ENCODE peak calls at places on chromosome 12, in five cellular contexts. One of them, this sample, is unnamed.
A peak's percentile ranks its signal among the peaks of the same experiment; 100 is the strongest.

GRCh38 chr12:67698711-67699603 is 50.4 kb downstream of the DYRK2 start:
- DNase-seq in astrocyte: peak; percentile 60
- DNase-seq in dorsolateral prefrontal cortex: no peak
- DNase-seq in right atrium auricular region: no peak
- DNase-seq in HCT116: no peak
- DNase-seq in this sample: no peak

GRCh38 chr12:124764870-124765570 is 98.6 kb downstream of the SCARB1 start:
- DNase-seq in astrocyte: peak; percentile 98
- DNase-seq in right atrium auricular region: no peak
- DNase-seq in dorsolateral prefrontal cortex: no peak
- DNase-seq in HCT116: no peak
- DNase-seq in this sample: no peak

GRCh38 chr12:39095636-39096330 is 190.4 kb upstream of the CPNE8 start:
- DNase-seq in dorsolateral prefrontal cortex: no peak
- DNase-seq in right atrium auricular region: no peak
- DNase-seq in astrocyte: no peak
- DNase-seq in HCT116: no peak
- DNase-seq in this sample: no peak

GRCh38 chr12:79174656-79175055 is 310.1 kb downstream of the SYT1 start:
- DNase-seq in HCT116: peak; percentile 42
- DNase-seq in astrocyte: peak; percentile 62
- DNase-seq in dorsolateral prefrontal cortex: no peak
- DNase-seq in right atrium auricular region: no peak
- DNase-seq in this sample: no peak

GRCh38 chr12:124630791-124631313 is 63.4 kb upstream of the NCOR2 start:
- DNase-seq in dorsolateral prefrontal cortex: no peak
- DNase-seq in right atrium auricular region: no peak
- DNase-seq in HCT116: no peak
- DNase-seq in astrocyte: no peak
- DNase-seq in this sample: no peak

GRCh38 chr12:752673-753400 is 458 bp downstream of the WNK1 start:
- DNase-seq in HCT116: no peak
- DNase-seq in dorsolateral prefrontal cortex: no peak
- DNase-seq in right atrium auricular region: peak; percentile 60
- DNase-seq in astrocyte: no peak
- DNase-seq in this sample: no peak

GRCh38 chr12:108565976-108566375 is 3.6 kb downstream of the ISCU start:
- DNase-seq in astrocyte: peak; percentile 54
- DNase-seq in HCT116: peak; percentile 80
- DNase-seq in dorsolateral prefrontal cortex: peak; percentile 20
- DNase-seq in right atrium auricular region: peak; percentile 76
- DNase-seq in this sample: peak; percentile 1

GRCh38 chr12:14874882-14875281 is 10.8 kb downstream of the MGP start:
- DNase-seq in HCT116: no peak
- DNase-seq in dorsolateral prefrontal cortex: no peak
- DNase-seq in astrocyte: peak; percentile 68
- DNase-seq in right atrium auricular region: no peak
- DNase-seq in this sample: no peak

GRCh38 chr12:112252184-112252583 is 126.8 kb downstream of the TRAFD1 start:
- DNase-seq in astrocyte: peak; percentile 24
- DNase-seq in right atrium auricular region: no peak
- DNase-seq in dorsolateral prefrontal cortex: no peak
- DNase-seq in HCT116: no peak
- DNase-seq in this sample: no peak

GRCh38 chr12:131893605-131894312 is 663 bp upstream of the ULK1 start:
- DNase-seq in dorsolateral prefrontal cortex: no peak
- DNase-seq in astrocyte: no peak
- DNase-seq in right atrium auricular region: no peak
- DNase-seq in HCT116: no peak
- DNase-seq in this sample: no peak

GRCh38 chr12:120474092-120474960 is 4.8 kb upstream of the SRSF9 start:
- DNase-seq in astrocyte: peak; percentile 65
- DNase-seq in dorsolateral prefrontal cortex: peak; percentile 55
- DNase-seq in HCT116: peak; percentile 80
- DNase-seq in right atrium auricular region: no peak
- DNase-seq in this sample: no peak

GRCh38 chr12:19624401-19624930 is 185.2 kb downstream of the AEBP2 start:
- DNase-seq in HCT116: no peak
- DNase-seq in dorsolateral prefrontal cortex: no peak
- DNase-seq in astrocyte: peak; percentile 36
- DNase-seq in right atrium auricular region: no peak
- DNase-seq in this sample: no peak

GRCh38 chr12:108004368-108004767 is 124.7 kb upstream of the WSCD2 start:
- DNase-seq in dorsolateral prefrontal cortex: no peak
- DNase-seq in astrocyte: no peak
- DNase-seq in HCT116: no peak
- DNase-seq in right atrium auricular region: no peak
- DNase-seq in this sample: no peak

GRCh38 chr12:89236748-89237428 is 115.4 kb downstream of the DUSP6 start:
- DNase-seq in astrocyte: peak; percentile 60
- DNase-seq in HCT116: peak; percentile 13
- DNase-seq in right atrium auricular region: no peak
- DNase-seq in dorsolateral prefrontal cortex: no peak
- DNase-seq in this sample: no peak

GRCh38 chr12:20125259-20125919 is 242.9 kb upstream of the PDE3A start:
- DNase-seq in HCT116: no peak
- DNase-seq in right atrium auricular region: no peak
- DNase-seq in astrocyte: peak; percentile 8
- DNase-seq in dorsolateral prefrontal cortex: no peak
- DNase-seq in this sample: no peak

GRCh38 chr12:18631339-18631738 is 106.5 kb downstream of the PLCZ1 start:
- DNase-seq in dorsolateral prefrontal cortex: no peak
- DNase-seq in astrocyte: no peak
- DNase-seq in HCT116: no peak
- DNase-seq in right atrium auricular region: no peak
- DNase-seq in this sample: no peak

GRCh38 chr12:110159671-110160245 is 35.6 kb downstream of the IFT81 start:
- DNase-seq in HCT116: no peak
- DNase-seq in astrocyte: no peak
- DNase-seq in right atrium auricular region: no peak
- DNase-seq in dorsolateral prefrontal cortex: no peak
- DNase-seq in this sample: no peak

GRCh38 chr12:124098101-124098757 is 125.2 kb downstream of the ZNF664 start:
- DNase-seq in HCT116: no peak
- DNase-seq in right atrium auricular region: no peak
- DNase-seq in dorsolateral prefrontal cortex: peak; percentile 12
- DNase-seq in astrocyte: no peak
- DNase-seq in this sample: no peak

GRCh38 chr12:118238888-118239287 is 103.0 kb downstream of the PEBP1 start:
- DNase-seq in dorsolateral prefrontal cortex: no peak
- DNase-seq in HCT116: no peak
- DNase-seq in right atrium auricular region: no peak
- DNase-seq in astrocyte: no peak
- DNase-seq in this sample: no peak

GRCh38 chr12:7806863-7807487 is 17.8 kb downstream of the NANOG start:
- DNase-seq in astrocyte: peak; percentile 35
- DNase-seq in dorsolateral prefrontal cortex: peak; percentile 79
- DNase-seq in HCT116: peak; percentile 61
- DNase-seq in right atrium auricular region: peak; percentile 68
- DNase-seq in this sample: peak; percentile 24

GRCh38 chr12:96395236-96395635 is 5.0 kb downstream of the CDK17 start:
- DNase-seq in right atrium auricular region: no peak
- DNase-seq in dorsolateral prefrontal cortex: no peak
- DNase-seq in HCT116: no peak
- DNase-seq in astrocyte: no peak
- DNase-seq in this sample: no peak

GRCh38 chr12:132397934-132398385 is 68.6 kb upstream of the GALNT9 start:
- DNase-seq in astrocyte: no peak
- DNase-seq in dorsolateral prefrontal cortex: no peak
- DNase-seq in right atrium auricular region: no peak
- DNase-seq in HCT116: no peak
- DNase-seq in this sample: no peak

GRCh38 chr12:76047060-76047459 is 15.5 kb upstream of the PHLDA1 start:
- DNase-seq in HCT116: no peak
- DNase-seq in right atrium auricular region: no peak
- DNase-seq in dorsolateral prefrontal cortex: no peak
- DNase-seq in astrocyte: no peak
- DNase-seq in this sample: no peak

GRCh38 chr12:76047742-76048141 is 16.2 kb upstream of the PHLDA1 start:
- DNase-seq in dorsolateral prefrontal cortex: no peak
- DNase-seq in HCT116: no peak
- DNase-seq in right atrium auricular region: no peak
- DNase-seq in astrocyte: no peak
- DNase-seq in this sample: no peak

GRCh38 chr12:76055393-76055792 is 23.8 kb upstream of the PHLDA1 start:
- DNase-seq in astrocyte: no peak
- DNase-seq in dorsolateral prefrontal cortex: no peak
- DNase-seq in right atrium auricular region: no peak
- DNase-seq in HCT116: no peak
- DNase-seq in this sample: no peak

GRCh38 chr12:76049575-76050251 is 18.1 kb upstream of the PHLDA1 start:
- DNase-seq in right atrium auricular region: no peak
- DNase-seq in dorsolateral prefrontal cortex: no peak
- DNase-seq in HCT116: no peak
- DNase-seq in astrocyte: no peak
- DNase-seq in this sample: no peak
- H3K27ac ChIP-seq in right atrium auricular region: no peak overlapping the region
- H3K27ac ChIP-seq in dorsolateral prefrontal cortex: no peak overlapping the region
- H3K27ac ChIP-seq in HCT116: no peak overlapping the region
- H3K27ac ChIP-seq in astrocyte: no peak overlapping the region
- H3K27ac ChIP-seq in this sample: no peak overlapping the region

GRCh38 chr12:113473400-113473799 is 1.7 kb upstream of the LHX5 start:
- DNase-seq in astrocyte: no peak
- DNase-seq in HCT116: no peak
- DNase-seq in right atrium auricular region: no peak
- DNase-seq in dorsolateral prefrontal cortex: no peak
- DNase-seq in this sample: no peak

GRCh38 chr12:113470871-113471618 is 626 bp downstream of the LHX5 start:
- DNase-seq in HCT116: no peak
- DNase-seq in astrocyte: no peak
- DNase-seq in right atrium auricular region: no peak
- DNase-seq in dorsolateral prefrontal cortex: no peak
- DNase-seq in this sample: no peak

GRCh38 chr12:113471619-113472171 is at the start of gene LHX5:
- DNase-seq in dorsolateral prefrontal cortex: no peak
- DNase-seq in HCT116: no peak
- DNase-seq in right atrium auricular region: no peak
- DNase-seq in astrocyte: no peak
- DNase-seq in this sample: no peak

GRCh38 chr12:113473942-113474341 is 2.3 kb upstream of the LHX5 start:
- DNase-seq in HCT116: no peak
- DNase-seq in dorsolateral prefrontal cortex: no peak
- DNase-seq in right atrium auricular region: no peak
- DNase-seq in astrocyte: no peak
- DNase-seq in this sample: no peak

DNA sequence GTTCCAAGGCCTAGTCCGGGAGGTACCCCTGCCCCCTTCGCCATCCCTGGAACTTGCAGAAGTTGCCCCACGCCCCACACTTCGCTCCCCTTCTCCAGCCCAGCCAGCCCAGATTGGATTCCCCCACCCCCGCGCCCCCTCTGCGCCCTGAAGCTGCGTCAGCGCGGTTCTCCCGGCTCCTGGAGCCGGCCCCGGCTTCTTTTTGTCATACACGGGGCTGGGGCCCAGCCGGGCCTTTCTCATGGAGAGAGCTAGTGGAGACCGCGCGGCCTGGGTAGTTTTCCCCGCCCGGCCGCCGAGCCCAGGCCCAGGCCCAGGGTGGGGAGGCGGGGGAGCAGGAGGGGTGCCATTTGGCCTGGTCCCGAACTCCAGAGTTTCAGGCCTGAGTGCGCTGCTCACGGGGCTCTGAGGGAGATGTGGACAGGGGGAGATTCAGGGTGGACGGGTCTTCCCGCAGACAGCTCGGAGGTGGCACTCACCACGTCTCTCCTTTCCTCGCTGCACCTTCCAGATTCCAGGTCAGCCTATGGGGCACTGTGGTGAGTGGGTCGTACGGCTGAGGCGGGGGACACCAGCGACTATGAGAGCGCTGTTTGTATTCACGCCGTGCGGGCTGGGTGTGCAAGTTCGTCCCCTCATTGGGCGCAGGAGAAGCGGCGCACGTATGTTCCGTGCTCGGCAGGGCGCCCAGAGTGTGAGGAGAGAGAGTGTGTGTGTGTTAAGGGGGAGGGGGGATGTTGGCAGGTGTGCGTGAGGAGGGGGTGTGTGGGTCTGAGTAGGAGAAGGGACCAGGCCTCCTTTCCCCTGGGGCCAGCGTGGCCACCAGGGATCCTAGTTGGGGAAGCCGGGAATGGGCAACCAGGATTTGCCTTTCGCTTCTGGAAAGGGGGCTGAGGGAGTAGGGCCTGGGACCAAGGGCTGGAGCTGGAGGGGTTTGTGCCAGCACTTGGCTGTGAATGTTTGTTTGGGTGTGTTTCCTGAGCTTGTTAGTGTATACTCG is 820 bp upstream of the LHX5 start:
- DNase-seq in right atrium auricular region: no peak
- DNase-seq in astrocyte: no peak
- DNase-seq in dorsolateral prefrontal cortex: no peak
- DNase-seq in HCT116: no peak
- DNase-seq in this sample: no peak
- H3K27ac ChIP-seq in right atrium auricular region: no peak overlapping the region
- H3K27ac ChIP-seq in astrocyte: no peak overlapping the region
- H3K27ac ChIP-seq in dorsolateral prefrontal cortex: no peak overlapping the region
- H3K27ac ChIP-seq in HCT116: no peak overlapping the region
- H3K27ac ChIP-seq in this sample: no peak overlapping the region

GRCh38 chr12:29159690-29160089 is 10.6 kb downstream of the FAR2 start:
- DNase-seq in dorsolateral prefrontal cortex: no peak
- DNase-seq in astrocyte: no peak
- DNase-seq in HCT116: no peak
- DNase-seq in right atrium auricular region: no peak
- DNase-seq in this sample: no peak
- H3K27ac ChIP-seq in dorsolateral prefrontal cortex: peak overlapping the region; percentile 72
- H3K27ac ChIP-seq in astrocyte: no peak overlapping the region
- H3K27ac ChIP-seq in HCT116: no peak overlapping the region
- H3K27ac ChIP-seq in right atrium auricular region: no peak overlapping the region
- H3K27ac ChIP-seq in this sample: peak overlapping the region; percentile 17

GRCh38 chr12:27821259-27821973 is 41.4 kb upstream of the MANSC4 start:
- DNase-seq in right atrium auricular region: no peak
- DNase-seq in astrocyte: peak; percentile 76
- DNase-seq in dorsolateral prefrontal cortex: no peak
- DNase-seq in HCT116: peak; percentile 77
- DNase-seq in this sample: no peak

GRCh38 chr12:27814851-27815591 is 35.0 kb upstream of the MANSC4 start:
- DNase-seq in right atrium auricular region: no peak
- DNase-seq in dorsolateral prefrontal cortex: no peak
- DNase-seq in HCT116: no peak
- DNase-seq in astrocyte: no peak
- DNase-seq in this sample: no peak

GRCh38 chr12:27817761-27818160 is 37.7 kb upstream of the MANSC4 start:
- DNase-seq in right atrium auricular region: no peak
- DNase-seq in HCT116: no peak
- DNase-seq in dorsolateral prefrontal cortex: no peak
- DNase-seq in astrocyte: no peak
- DNase-seq in this sample: no peak

GRCh38 chr12:27820564-27820963 is 40.5 kb upstream of the MANSC4 start:
- DNase-seq in astrocyte: no peak
- DNase-seq in HCT116: no peak
- DNase-seq in right atrium auricular region: no peak
- DNase-seq in dorsolateral prefrontal cortex: no peak
- DNase-seq in this sample: no peak

DNA sequence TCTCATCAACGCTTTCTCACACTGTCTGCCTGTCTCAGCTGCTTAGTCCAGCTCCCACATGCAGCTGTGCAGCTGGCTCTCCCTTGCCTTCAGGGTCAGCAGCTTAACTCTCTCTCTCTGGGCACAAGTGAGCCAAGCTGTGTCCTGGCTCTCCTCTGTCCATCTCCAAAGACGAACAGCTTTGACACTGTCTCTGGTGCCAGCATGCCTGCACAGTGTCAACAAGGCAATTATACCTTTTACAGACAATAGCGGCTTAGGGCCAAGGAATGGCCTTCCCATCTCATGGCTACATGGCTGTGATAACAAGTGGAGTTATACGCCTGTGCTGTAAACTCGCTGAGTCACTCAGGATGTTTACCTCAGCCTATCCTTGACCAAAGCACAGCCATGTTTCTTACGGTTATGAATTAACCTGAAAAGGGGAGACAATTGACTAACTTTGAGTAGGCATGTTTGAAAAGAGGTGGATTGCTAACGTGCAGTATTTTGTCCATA is 38.4 kb upstream of the MANSC4 start:
- DNase-seq in right atrium auricular region: no peak
- DNase-seq in astrocyte: no peak
- DNase-seq in HCT116: no peak
- DNase-seq in dorsolateral prefrontal cortex: no peak
- DNase-seq in this sample: no peak
- H3K27ac ChIP-seq in right atrium auricular region: no peak overlapping the region
- H3K27ac ChIP-seq in astrocyte: no peak overlapping the region
- H3K27ac ChIP-seq in HCT116: no peak overlapping the region
- H3K27ac ChIP-seq in dorsolateral prefrontal cortex: no peak overlapping the region
- H3K27ac ChIP-seq in this sample: no peak overlapping the region

This sample was measured in caudate nucleus.